ENCODE peak calls at places on chromosome 16, in four cellular contexts. K, Y, V and P are unnamed samples.

GRCh38 chr16:37511-37910 is 15.9 kb downstream of the POLR3K start:
- DNase-seq in K (no peak), V (no peak), Y (no peak), P (no peak)

GRCh38 chr16:12398029-12398735 is 405.5 kb downstream of the CPPED1 start:
- DNase-seq in K (no peak), Y (no peak), V (no peak), P (no peak)

GRCh38 chr16:361341-361871 is 8.9 kb upstream of the AXIN1 start:
- DNase-seq in K (no peak), Y (no peak), V (no peak), P (no peak)

GRCh38 chr16:48684148-48684547 is 74.2 kb upstream of the N4BP1 start:
- DNase-seq in V (no peak), K (no peak), Y (no peak), P (no peak)

GRCh38 chr16:57147381-57148191 is 38.3 kb downstream of the PSME3IP1 start:
- DNase-seq in K (no peak), V (no peak), Y (peak; percentile 59), P (no peak)

GRCh38 chr16:24950275-24950674 is 64.9 kb downstream of the ARHGAP17 start:
- DNase-seq in Y (no peak), V (no peak), K (no peak), P (no peak)

GRCh38 chr16:86665319-86665675 is 86.9 kb downstream of the FOXL1 start:
- DNase-seq in Y (no peak), V (peak; percentile 32), K (peak; percentile 81), P (peak; percentile 28)

GRCh38 chr16:84268661-84269060 is 26.0 kb upstream of the WFDC1 start:
- DNase-seq in Y (no peak), K (no peak), V (no peak), P (no peak)

GRCh38 chr16:4636196-4636595 is 11.6 kb downstream of the MGRN1 start:
- DNase-seq in K (no peak), V (no peak), Y (no peak), P (no peak)

GRCh38 chr16:11032922-11033291 is 88.5 kb downstream of the CLEC16A start:
- DNase-seq in K (no peak), V (no peak), Y (no peak), P (no peak)

GRCh38 chr16:27426423-27427408 is 24.7 kb downstream of the IL21R start:
- DNase-seq in K (peak; percentile 47), Y (no peak), V (peak; percentile 60), P (peak; percentile 93)

GRCh38 chr16:30183961-30184429 is 593 bp downstream of the CORO1A start:
- DNase-seq in Y (peak; percentile 44), V (no peak), K (no peak), P (peak; percentile 71)

GRCh38 chr16:56534847-56535383 is 15.1 kb upstream of the BBS2 start:
- DNase-seq in Y (no peak), V (no peak), K (no peak), P (no peak)

GRCh38 chr16:66946541-66946940 is 11.2 kb downstream of the CES2 start:
- DNase-seq in Y (no peak), V (no peak), K (no peak), P (no peak)

GRCh38 chr16:19583665-19584300 is 28.3 kb downstream of the VPS35L start:
- DNase-seq in V (peak; percentile 77), Y (peak; percentile 51), K (peak; percentile 68), P (no peak)

GRCh38 chr16:10828851-10829331 is 10.3 kb upstream of the TVP23A start:
- DNase-seq in Y (peak; percentile 82), K (no peak), V (no peak), P (no peak)

GRCh38 chr16:54282202-54282922 is 4.2 kb downstream of the IRX3 start:
- DNase-seq in Y (peak; percentile 55), V (no peak), K (peak; percentile 45), P (no peak)

GRCh38 chr16:1579214-1579613 is 32.7 kb downstream of the IFT140 start:
- DNase-seq in K (peak; percentile 10), Y (no peak), V (no peak), P (no peak)

GRCh38 chr16:23448392-23448791 is 4.6 kb downstream of the COG7 start:
- DNase-seq in V (no peak), Y (no peak), K (peak; percentile 22), P (no peak)

GRCh38 chr16:48609453-48610023 is 442 bp downstream of the N4BP1 start:
- DNase-seq in V (no peak), K (peak; percentile 47), Y (no peak), P (no peak)

GRCh38 chr16:24478401-24478800 is 61.0 kb upstream of the RBBP6 start:
- DNase-seq in Y (no peak), K (no peak), V (no peak), P (no peak)

GRCh38 chr16:56657555-56658430 is at the start of gene MT1F:
- DNase-seq in K (peak; percentile 78), Y (peak; percentile 86), V (peak; percentile 85), P (no peak)

GRCh38 chr16:49260253-49260652 is 21.4 kb downstream of the CBLN1 start:
- DNase-seq in K (no peak), Y (no peak), V (no peak), P (no peak)

GRCh38 chr16:14309906-14310305 is 238.8 kb downstream of the MRTFB start:
- DNase-seq in Y (no peak), K (peak; percentile 73), V (no peak), P (no peak)

GRCh38 chr16:8537691-8538342 is 52.5 kb downstream of the TMEM114 start:
- DNase-seq in V (peak; percentile 84), Y (no peak), K (no peak), P (no peak)

GRCh38 chr16:30615358-30616076 is 5.3 kb upstream of the ZNF689 start:
- DNase-seq in K (peak; percentile 84), V (peak; percentile 76), Y (peak; percentile 71), P (no peak)

GRCh38 chr16:73390936-73391335 is 343.0 kb upstream of the ZFHX3 start:
- DNase-seq in K (no peak), Y (no peak), V (no peak), P (no peak)
- TF ChIP-seq PBX3 in K (no peak), Y (no peak), V (no peak), P (no peak)

DNA sequence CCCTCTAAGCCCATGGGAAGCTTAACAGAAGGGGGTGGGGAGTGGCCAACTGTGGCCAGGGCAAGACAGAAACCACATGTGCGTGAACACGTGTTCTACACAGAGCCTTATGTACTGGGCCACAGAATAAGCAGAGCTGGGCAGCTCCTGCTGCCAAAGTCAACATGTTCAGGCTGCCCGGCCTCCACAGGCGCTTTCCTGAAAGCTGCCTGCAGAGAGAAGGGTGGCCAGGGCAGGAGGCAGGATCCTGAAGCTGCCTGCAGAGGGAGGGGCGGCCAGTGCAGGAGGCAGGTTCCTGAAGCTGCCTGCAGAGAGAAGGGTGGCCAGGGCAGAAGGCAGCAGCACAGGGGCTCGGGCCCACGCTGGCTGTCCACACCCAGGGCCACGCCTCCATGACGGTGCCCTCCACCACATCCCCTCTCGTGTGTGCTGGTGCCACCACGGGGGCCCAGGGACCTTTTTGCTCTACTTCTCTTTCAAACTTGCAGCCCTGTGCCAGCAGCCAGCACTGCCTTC is 79.5 kb downstream of the ANKRD11 start:
- DNase-seq in K (no peak), Y (peak; percentile 86), V (peak; percentile 34), P (no peak)
- TF ChIP-seq PBX3 in K (no peak), Y (no peak), V (no peak), P (no peak)

GRCh38 chr16:87702325-87702811 is 63.4 kb downstream of the KLHDC4 start:
- DNase-seq in Y (peak; percentile 82), K (no peak), V (peak; percentile 19), P (peak; percentile 33)
- TF ChIP-seq PBX3 in Y (no peak), K (no peak), V (no peak), P (no peak)

GRCh38 chr16:21194771-21195301 is 16.5 kb downstream of the ZP2 start:
- DNase-seq in V (no peak), K (no peak), Y (no peak), P (no peak)
- TF ChIP-seq PBX3 in V (no peak), K (no peak), Y (no peak), P (no peak)

GRCh38 chr16:74448990-74449389 is 27.7 kb upstream of the CLEC18B start:
- DNase-seq in K (peak; percentile 73), Y (no peak), V (no peak), P (no peak)
- TF ChIP-seq PBX3 in K (no peak), Y (no peak), V (no peak), P (no peak)

GRCh38 chr16:65235339-65236177 is 113.7 kb upstream of the CDH11 start:
- DNase-seq in Y (no peak), V (no peak), K (no peak), P (no peak)
- TF ChIP-seq PBX3 in Y (no peak), V (no peak), K (no peak), P (no peak)

GRCh38 chr16:85350973-85351372 is 238.7 kb upstream of the CIBAR2 start:
- DNase-seq in Y (peak; percentile 88), K (peak; percentile 89), V (no peak), P (no peak)
- TF ChIP-seq PBX3 in Y (peak; percentile 82), K (peak; percentile 76), V (no peak), P (no peak)